ENCODE peak calls at places on chromosomes 6 and 20, in seven cellular contexts. G, Q, A, X, H, S and J are unnamed samples.

GRCh38 chr6:168368971-168369370 is 49.4 kb upstream of the DACT2 start:
- DNase-seq in S (no peak), Q (no peak), G (no peak), A (no peak), H (no peak), X (no peak), J (no peak)

GRCh38 chr20:12570371-12570770 is 438.4 kb upstream of the SPTLC3 start:
- DNase-seq in X (peak; percentile 27), H (peak; percentile 1), G (peak; percentile 8), A (no peak), Q (no peak), S (no peak), J (no peak)

GRCh38 chr20:35146922-35147574 is at the start of gene EDEM2:
- DNase-seq in X (peak; percentile 93), H (peak; percentile 97), Q (peak; percentile 92), G (peak; percentile 92), S (peak; percentile 92), A (peak; percentile 93), J (peak; percentile 97)

GRCh38 chr6:98054453-98054852 is 771.4 kb upstream of the MMS22L start:
- DNase-seq in G (peak; percentile 12), A (no peak), X (no peak), Q (no peak), H (peak; percentile 2), S (no peak), J (peak; percentile 0)

GRCh38 chr6:70112686-70113570 is 190.0 kb downstream of the COL9A1 start:
- DNase-seq in H (no peak), X (no peak), G (peak; percentile 43), A (no peak), Q (no peak), S (no peak), J (no peak)

GRCh38 chr6:150143521-150144293 is 863 bp downstream of the PPP1R14C start:
- DNase-seq in X (peak; percentile 29), Q (no peak), H (no peak), G (no peak), S (no peak), A (no peak), J (no peak)

GRCh38 chr20:37355252-37356180 is 9.6 kb downstream of the SRC start:
- DNase-seq in A (no peak), Q (no peak), S (no peak), G (no peak), X (no peak), H (no peak), J (no peak)

GRCh38 chr20:38113401-38114325 is 51.4 kb downstream of the TGM2 start:
- DNase-seq in A (no peak), H (peak; percentile 41), S (no peak), X (no peak), Q (no peak), G (no peak), J (no peak)

GRCh38 chr6:72760130-72760793 is 138.4 kb downstream of the KCNQ5 start:
- DNase-seq in G (peak; percentile 18), X (no peak), H (peak; percentile 15), Q (no peak), A (no peak), S (no peak), J (peak; percentile 43)

GRCh38 chr6:129331450-129332138 is 378.4 kb downstream of the ARHGAP18 start:
- DNase-seq in H (peak; percentile 74), Q (no peak), S (no peak), A (no peak), G (peak; percentile 1), X (no peak), J (peak; percentile 77)

GRCh38 chr6:122033564-122034181 is 365.8 kb upstream of the HSF2 start:
- DNase-seq in A (no peak), H (peak; percentile 73), Q (no peak), X (peak; percentile 54), S (no peak), G (peak; percentile 67), J (peak; percentile 78)

GRCh38 chr6:54267798-54268197 is 40.4 kb upstream of the TINAG start:
- DNase-seq in H (peak; percentile 65), S (no peak), A (no peak), X (no peak), Q (no peak), G (no peak), J (peak; percentile 75)

GRCh38 chr20:31860431-31861345 is 9.6 kb downstream of the DUSP15 start:
- DNase-seq in S (no peak), H (peak; percentile 26), X (peak; percentile 59), G (no peak), A (no peak), Q (no peak), J (peak; percentile 27)

GRCh38 chr20:51767867-51768758 is at the start of gene ATP9A:
- DNase-seq in S (no peak), X (no peak), H (peak; percentile 38), G (no peak), Q (no peak), A (peak; percentile 32), J (peak; percentile 31)

GRCh38 chr20:58399926-58400325 is 10.9 kb downstream of the VAPB start:
- DNase-seq in S (no peak), H (no peak), X (no peak), A (no peak), Q (no peak), G (no peak), J (no peak)

GRCh38 chr20:9407805-9408421 is 106.5 kb upstream of the LAMP5 start:
- DNase-seq in X (peak; percentile 68), A (peak; percentile 29), G (peak; percentile 27), H (peak; percentile 73), Q (peak; percentile 3), S (peak; percentile 31), J (peak; percentile 83)

GRCh38 chr6:70872469-70872868 is 84.4 kb downstream of the B3GAT2 start:
- DNase-seq in A (no peak), Q (no peak), S (no peak), H (no peak), G (no peak), X (no peak), J (no peak)

GRCh38 chr6:125985522-125985921 is 818 bp upstream of the TRMT11 start:
- DNase-seq in Q (no peak), H (no peak), G (no peak), A (no peak), X (no peak), S (no peak), J (no peak)

GRCh38 chr20:38173237-38174156 is 8.4 kb upstream of the TGM2 start:
- DNase-seq in S (no peak), A (no peak), Q (no peak), X (no peak), H (peak; percentile 93), G (peak; percentile 87), J (peak; percentile 86)

GRCh38 chr20:24488064-24488799 is 18.8 kb downstream of the SYNDIG1 start:
- DNase-seq in A (no peak), G (no peak), X (no peak), S (no peak), H (no peak), Q (no peak), J (no peak)

GRCh38 chr6:20789162-20789561 is 254.9 kb downstream of the CDKAL1 start:
- DNase-seq in A (no peak), S (no peak), G (no peak), Q (no peak), H (peak; percentile 27), X (no peak), J (peak; percentile 64)

GRCh38 chr6:157952751-157953479 is 28.7 kb upstream of the SYNJ2 start:
- DNase-seq in S (no peak), X (no peak), G (no peak), Q (no peak), A (no peak), H (no peak), J (no peak)

GRCh38 chr20:4267242-4267641 is 251.9 kb upstream of the RNF24 start:
- DNase-seq in H (no peak), A (no peak), S (no peak), G (no peak), X (no peak), Q (no peak), J (no peak)

GRCh38 chr6:104130343-104130742 is 729.4 kb downstream of the HACE1 start:
- DNase-seq in H (no peak), Q (no peak), X (no peak), S (no peak), A (no peak), G (no peak), J (no peak)